ENCODE peak calls at places on chromosomes 11 and 22, in nine cellular contexts. M is A549; Q is NCI-H1436 treated with DMSO at 0.1 percent for 48 hours; T is activated T-cell treated with anti-CD3 and anti-CD28 coated beads, Interleukin-2, amount 50 U/mL, for 72 hours; D is fibroblast of mammary gland; L is AG08395; W is small intestine; Z is stimulated activated CD4-positive, alpha-beta T cell treated with anti-CD3 and anti-CD28 coated beads, Interleukin-15, amount 100 ng/mL, for 1 hour; U is NCI-H460. C is an unnamed sample.

GRCh38 chr11:114257621-114258558 is 38.3 kb upstream of the NNMT start:
- DNase-seq in M (no peak), Q (no peak), T (no peak), D (peak; percentile 84), L (no peak), W (peak; percentile 27), Z (no peak), U (no peak), C (peak; percentile 78)

GRCh38 chr11:96538104-96538503 is 148.3 kb downstream of the JRKL start:
- DNase-seq in M (no peak), Q (no peak), T (no peak), D (no peak), L (no peak), W (no peak), Z (no peak), U (no peak), C (no peak)

GRCh38 chr11:1564535-1565172 is 7.4 kb downstream of the DUSP8 start:
- DNase-seq in M (no peak), Q (no peak), T (no peak), D (peak; percentile 80), L (peak; percentile 88), W (peak; percentile 65), Z (no peak), U (no peak), C (peak; percentile 44)

GRCh38 chr11:26632691-26633159 is 60.7 kb upstream of the MUC15 start:
- DNase-seq in M (no peak), Q (no peak), T (no peak), D (no peak), L (no peak), W (no peak), Z (no peak), U (no peak), C (no peak)

GRCh38 chr22:49017769-49018330 is 809.8 kb downstream of the BRD1 start:
- DNase-seq in M (no peak), Q (no peak), T (no peak), D (no peak), L (no peak), W (no peak), Z (no peak), U (no peak), C (no peak)

GRCh38 chr11:127888396-127888795 is 699.0 kb downstream of the ETS1 start:
- DNase-seq in M (no peak), Q (no peak), T (no peak), D (no peak), L (no peak), W (no peak), Z (no peak), U (no peak), C (no peak)

GRCh38 chr11:18526130-18526520 is 617 bp downstream of the TSG101 start:
- DNase-seq in M (no peak), Q (no peak), T (no peak), D (no peak), L (no peak), W (no peak), Z (no peak), U (no peak), C (no peak)

GRCh38 chr22:27705391-27706080 is 96.0 kb downstream of the MN1 start:
- DNase-seq in M (no peak), Q (no peak), T (no peak), D (no peak), L (no peak), W (no peak), Z (no peak), U (no peak), C (no peak)

GRCh38 chr11:128568166-128568778 is 19.1 kb downstream of the ETS1 start:
- DNase-seq in M (no peak), Q (no peak), T (no peak), D (no peak), L (no peak), W (no peak), Z (no peak), U (no peak), C (no peak)

GRCh38 chr22:46402505-46402904 is 67.0 kb downstream of the TRMU start:
- DNase-seq in M (no peak), Q (no peak), T (no peak), D (no peak), L (no peak), W (no peak), Z (no peak), U (no peak), C (no peak)

C was measured in left lobe of liver.